ENCODE peak calls at places on chromosomes 11 and 22, in eight cellular contexts. G is MCF 10A; L is astrocyte of the spinal cord; J is activated CD4-positive, alpha-beta T cell treated with anti-CD3 and anti-CD28 coated beads, Interleukin-2, amount 50 U/mL, for 4 hours; U is stimulated activated naive CD8-positive, alpha-beta T cell treated with anti-CD3 and anti-CD28 coated beads, Interleukin-15, Interleukin-2, amounts not matched to agents 100 U/mL and 50 U/mL, for 24 hours; H is SHP77; S is WTC11; X is right atrium auricular region. C is an unnamed sample.

GRCh38 chr22:29784451-29785361 is 17.5 kb downstream of the UQCR10 start:
- DNase-seq in G (no peak), L (no peak), J (no peak), U (no peak), H (no peak), S (no peak), X (no peak), C (no peak)

GRCh38 chr22:49753961-49754673 is 73.6 kb downstream of the BRD1 start:
- DNase-seq in G (no peak), L (no peak), J (no peak), U (no peak), H (peak), S (peak), X (peak), C (no peak)

GRCh38 chr22:46547883-46548244 is 10.4 kb upstream of the CELSR1 start:
- DNase-seq in G (no peak), L (peak), J (no peak), U (no peak), H (no peak), S (no peak), X (peak), C (no peak)

GRCh38 chr11:706957-707816 is 1.2 kb downstream of the EPS8L2 start:
- DNase-seq in G (peak), L (peak), J (no peak), U (no peak), H (no peak), S (peak), X (no peak), C (peak)

GRCh38 chr11:59417023-59417422 is 9.2 kb downstream of the OR5A2 start:
- DNase-seq in G (no peak), L (no peak), J (no peak), U (no peak), H (no peak), S (no peak), X (no peak), C (no peak)

GRCh38 chr11:117410861-117411725 is 83.4 kb downstream of the CEP164 start:
- DNase-seq in G (no peak), L (no peak), J (no peak), U (no peak), H (no peak), S (no peak), X (no peak), C (no peak)

GRCh38 chr22:50727678-50728522 is 10.1 kb upstream of the ACR start:
- DNase-seq in G (no peak), L (no peak), J (no peak), U (no peak), H (no peak), S (no peak), X (no peak), C (no peak)

GRCh38 chr22:40107756-40108437 is 69.8 kb upstream of the TNRC6B start:
- DNase-seq in G (peak), L (peak), J (peak), U (peak), H (no peak), S (no peak), X (no peak), C (no peak)

GRCh38 chr11:133947298-133947905 is 9.4 kb downstream of the IGSF9B start:
- DNase-seq in G (peak), L (peak), J (peak), U (peak), H (peak), S (peak), X (no peak), C (peak)

GRCh38 chr11:2929880-2930704 is 872 bp upstream of the PHLDA2 start:
- DNase-seq in G (peak), L (peak), J (peak), U (peak), H (no peak), S (peak), X (no peak), C (peak)

GRCh38 chr11:45178890-45179663 is 32.6 kb downstream of the PRDM11 start:
- DNase-seq in G (peak), L (peak), J (no peak), U (no peak), H (no peak), S (no peak), X (peak), C (no peak)

GRCh38 chr11:13487661-13488030 is 8.2 kb downstream of the PTH start:
- DNase-seq in G (peak), L (no peak), J (no peak), U (no peak), H (no peak), S (peak), X (no peak), C (peak)

GRCh38 chr11:16160146-16160545 is 196.2 kb downstream of the SOX6 start:
- DNase-seq in G (no peak), L (no peak), J (no peak), U (no peak), H (no peak), S (no peak), X (no peak), C (no peak)

GRCh38 chr11:133695376-133695775 is 149.9 kb downstream of the SPATA19 start:
- DNase-seq in G (no peak), L (no peak), J (no peak), U (no peak), H (no peak), S (no peak), X (no peak), C (no peak)

GRCh38 chr11:3220101-3220500 is 1.5 kb upstream of the MRGPRG start:
- DNase-seq in G (no peak), L (no peak), J (no peak), U (no peak), H (no peak), S (no peak), X (no peak), C (no peak)

GRCh38 chr11:111510311-111510710 is 1.9 kb downstream of the BTG4 start:
- DNase-seq in G (peak), L (no peak), J (no peak), U (no peak), H (no peak), S (no peak), X (no peak), C (no peak)

GRCh38 chr11:7630002-7630401 is 43.3 kb downstream of the CYB5R2 start:
- DNase-seq in G (no peak), L (no peak), J (no peak), U (no peak), H (no peak), S (no peak), X (no peak), C (no peak)

GRCh38 chr11:7485136-7485853 is at the start of gene OLFML1:
- DNase-seq in G (no peak), L (no peak), J (no peak), U (no peak), H (no peak), S (no peak), X (no peak), C (no peak)

GRCh38 chr11:64234840-64235379 is 526 bp downstream of the VEGFB start:
- DNase-seq in G (peak), L (no peak), J (peak), U (peak), H (no peak), S (peak), X (no peak), C (peak)

GRCh38 chr11:85628771-85629341 is 463 bp downstream of the TMEM126B start:
- DNase-seq in G (no peak), L (peak), J (peak), U (peak), H (no peak), S (no peak), X (no peak), C (peak)

GRCh38 chr11:68461284-68461861 is 821 bp downstream of the PPP6R3 start:
- DNase-seq in G (peak), L (peak), J (no peak), U (no peak), H (no peak), S (no peak), X (no peak), C (no peak)

GRCh38 chr11:57588038-57588710 is 9.3 kb upstream of the SERPING1 start:
- DNase-seq in G (no peak), L (no peak), J (no peak), U (no peak), H (no peak), S (no peak), X (no peak), C (no peak)

GRCh38 chr11:395866-396265 is 1.9 kb downstream of the PKP3 start:
- DNase-seq in G (no peak), L (no peak), J (no peak), U (no peak), H (no peak), S (no peak), X (no peak), C (no peak)

GRCh38 chr11:133964946-133965632 is 8.3 kb upstream of the IGSF9B start:
- DNase-seq in G (peak), L (no peak), J (no peak), U (no peak), H (no peak), S (no peak), X (no peak), C (no peak)

GRCh38 chr11:90391756-90392155 is 168.9 kb upstream of the CHORDC1 start:
- DNase-seq in G (no peak), L (no peak), J (no peak), U (no peak), H (no peak), S (peak), X (no peak), C (no peak)

GRCh38 chr11:14443642-14444041 is 56.0 kb downstream of the COPB1 start:
- DNase-seq in G (peak), L (peak), J (no peak), U (no peak), H (no peak), S (no peak), X (no peak), C (no peak)

GRCh38 chr11:31968774-31969433 is 122.0 kb upstream of the RCN1 start:
- DNase-seq in G (peak), L (peak), J (no peak), U (no peak), H (no peak), S (no peak), X (no peak), C (no peak)

GRCh38 chr11:106457727-106458126 is 380.3 kb downstream of the AASDHPPT start:
- DNase-seq in G (peak), L (peak), J (no peak), U (no peak), H (no peak), S (no peak), X (no peak), C (no peak)

GRCh38 chr11:22920939-22921565 is 60.8 kb upstream of the CCDC179 start:
- DNase-seq in G (peak), L (peak), J (no peak), U (peak), H (peak), S (peak), X (no peak), C (peak)

GRCh38 chr11:125236072-125236825 is 71.7 kb downstream of the PKNOX2 start:
- DNase-seq in G (no peak), L (no peak), J (no peak), U (no peak), H (no peak), S (no peak), X (no peak), C (no peak)

GRCh38 chr22:32985899-32986772 is 72.0 kb downstream of the SYN3 start:
- DNase-seq in G (peak), L (peak), J (peak), U (peak), H (peak), S (peak), X (peak), C (peak)